ENCODE peak calls at places on chromosomes 3 and 15, in seven cellular contexts. C is cardiac muscle cell, R is OCI-LY7, S is adrenal gland, A is mammary epithelial cell, V is left ventricle myocardium inferior, N is colonic mucosa. Y is an unnamed sample.

GRCh38 chr3:52265387-52265786 is 13.1 kb downstream of the WDR82 start:
- DNase-seq in C (no peak), R (no peak), S (no peak), A (no peak), V (no peak), N (no peak), Y (peak; percentile 23)

GRCh38 chr3:123151251-123151705 is 50.5 kb upstream of the SEC22A start:
- DNase-seq in C (no peak), R (no peak), S (peak; percentile 68), A (no peak), V (no peak), N (peak; percentile 12), Y (no peak)

GRCh38 chr3:147797095-147797494 is 387.9 kb downstream of the ZIC1 start:
- DNase-seq in C (no peak), R (no peak), S (no peak), A (no peak), V (no peak), N (no peak), Y (no peak)

GRCh38 chr3:61725851-61726333 is 164.5 kb downstream of the PTPRG start:
- DNase-seq in C (peak; percentile 76), R (no peak), S (peak; percentile 53), A (peak; percentile 17), V (no peak), N (no peak), Y (peak; percentile 40)

GRCh38 chr3:56613016-56613415 is 56.0 kb downstream of the CCDC66 start:
- DNase-seq in C (no peak), R (no peak), S (no peak), A (no peak), V (no peak), N (no peak), Y (no peak)

GRCh38 chr3:127390365-127391025 is 102.6 kb upstream of the PRR20G start:
- DNase-seq in C (no peak), R (no peak), S (no peak), A (no peak), V (peak; percentile 5), N (no peak), Y (no peak)

GRCh38 chr15:51649659-51650521 is 27.3 kb upstream of the DMXL2 start:
- DNase-seq in C (peak; percentile 73), R (peak; percentile 66), S (peak; percentile 59), A (peak; percentile 59), V (no peak), N (peak; percentile 59), Y (peak; percentile 77)

GRCh38 chr3:62873672-62874397 is 1.4 kb downstream of the CADPS start:
- DNase-seq in C (peak; percentile 89), R (peak; percentile 92), S (peak; percentile 8), A (no peak), V (peak; percentile 58), N (peak; percentile 67), Y (no peak)

GRCh38 chr3:118970819-118971218 is 63.8 kb downstream of the IGSF11 start:
- DNase-seq in C (no peak), R (no peak), S (no peak), A (no peak), V (no peak), N (no peak), Y (no peak)

GRCh38 chr3:127485396-127486170 is 105.0 kb downstream of the TPRA1 start:
- DNase-seq in C (no peak), R (no peak), S (no peak), A (no peak), V (no peak), N (peak; percentile 9), Y (no peak)

GRCh38 chr3:141326626-141327025 is 41.7 kb upstream of the ZBTB38 start:
- DNase-seq in C (no peak), R (no peak), S (no peak), A (no peak), V (no peak), N (no peak), Y (no peak)

GRCh38 chr3:27746838-27747237 is 24.7 kb upstream of the EOMES start:
- DNase-seq in C (no peak), R (no peak), S (no peak), A (no peak), V (no peak), N (no peak), Y (no peak)
- TF ChIP-seq CTCF in C (no peak), R (no peak), S (no peak), A (no peak), V (no peak), N (no peak), Y (no peak)

GRCh38 chr3:160677459-160677901 is 520 bp downstream of the ARL14 start:
- DNase-seq in C (no peak), R (no peak), S (no peak), A (peak; percentile 30), V (no peak), N (peak; percentile 36), Y (peak; percentile 39)
- H3K4me3 ChIP-seq in C (no peak overlapping the region), R (no peak overlapping the region), S (no peak overlapping the region), A (no peak overlapping the region), V (no peak overlapping the region), N (peak overlapping the region; percentile 42), Y (no peak overlapping the region)

GRCh38 chr3:39189150-39189510 is 3.3 kb downstream of the XIRP1 start:
- DNase-seq in C (no peak), R (no peak), S (no peak), A (no peak), V (no peak), N (no peak), Y (no peak)
- H3K36me3 ChIP-seq in C (peaks cover 52% of the 10 kb centered on the region), R (no peaks in the 10 kb centered on the region), S (no peaks in the 10 kb centered on the region), A (no peaks in the 10 kb centered on the region), V (peaks cover 38% of the 10 kb centered on the region), N (no peaks in the 10 kb centered on the region), Y (no peaks in the 10 kb centered on the region)

GRCh38 chr3:25441234-25441856 is 13.3 kb downstream of the RARB start:
- DNase-seq in C (no peak), R (peak; percentile 36), S (no peak), A (no peak), V (no peak), N (peak; percentile 30), Y (no peak)
- TF ChIP-seq CTCF in C (peak; percentile 68), R (peak; percentile 98), S (peak; percentile 22), A (peak; percentile 68), V (peak; percentile 60), N (peak; percentile 39), Y (peak; percentile 68)

GRCh38 chr3:181710581-181711255 is 1.0 kb upstream of the SOX2 start:
- DNase-seq in C (no peak), R (no peak), S (no peak), A (no peak), V (no peak), N (no peak), Y (no peak)
- H3K4me3 ChIP-seq in C (peak overlapping the region; percentile 30), R (peak overlapping the region; percentile 91), S (no peak overlapping the region), A (no peak overlapping the region), V (peak overlapping the region; percentile 54), N (no peak overlapping the region), Y (peak overlapping the region; percentile 85)

DNA sequence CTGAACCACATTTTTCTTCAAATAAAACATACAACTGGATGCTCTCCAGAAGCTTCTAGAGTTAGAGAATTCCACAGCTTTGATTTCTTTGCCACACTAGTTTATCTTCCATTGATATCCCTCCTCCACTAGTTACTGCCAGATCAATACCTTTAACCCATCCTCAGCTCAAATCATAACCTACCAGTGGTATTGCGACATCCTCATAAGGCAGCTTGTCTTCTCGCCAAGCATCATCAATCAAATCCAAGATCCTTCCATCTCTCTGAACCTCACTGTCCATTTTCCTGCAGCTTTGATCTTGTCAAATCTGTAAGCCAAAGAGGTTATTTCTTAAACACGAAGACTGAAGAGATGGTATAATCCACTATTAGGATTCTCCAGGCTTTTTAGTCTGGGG is 3.2 kb downstream of the ANAPC13 start:
- DNase-seq in C (no peak), R (no peak), S (no peak), A (no peak), V (no peak), N (no peak), Y (no peak)
- H3K36me3 ChIP-seq in C (peaks cover 25% of the 10 kb centered on the region), R (peaks cover 68% of the 10 kb centered on the region), S (peaks cover 40% of the 10 kb centered on the region), A (peaks cover 35% of the 10 kb centered on the region), V (peaks cover 37% of the 10 kb centered on the region), N (peaks cover 11% of the 10 kb centered on the region), Y (peaks cover 19% of the 10 kb centered on the region)

GRCh38 chr15:45863881-45864580 is 229.2 kb downstream of the SQOR start:
- DNase-seq in C (no peak), R (no peak), S (no peak), A (peak; percentile 71), V (no peak), N (no peak), Y (peak; percentile 83)
- TF ChIP-seq CTCF in C (no peak), R (no peak), S (no peak), A (no peak), V (no peak), N (no peak), Y (no peak)

DNA sequence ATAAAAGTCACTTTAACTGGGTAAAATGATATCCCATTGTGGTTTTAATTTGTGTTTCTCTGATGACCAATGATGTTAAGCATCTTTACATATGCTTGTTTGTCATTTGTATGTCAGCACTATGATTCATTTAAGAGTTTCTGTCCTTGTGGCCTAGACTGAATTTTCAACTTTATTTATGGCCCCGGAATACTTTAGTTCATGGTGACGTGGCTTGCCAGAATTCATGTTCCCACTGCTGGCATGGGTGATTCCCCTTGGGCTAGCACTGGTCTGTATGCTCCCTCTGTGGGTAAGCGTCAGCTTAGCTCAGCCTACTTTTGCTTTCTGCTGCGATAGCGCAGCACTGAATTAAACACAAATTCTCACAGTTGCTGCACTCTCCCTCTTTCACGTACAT is 436.3 kb upstream of the SGO1 start:
- DNase-seq in C (no peak), R (no peak), S (no peak), A (peak; percentile 3), V (no peak), N (no peak), Y (peak; percentile 18)
- H3K4me3 ChIP-seq in C (no peak overlapping the region), R (no peak overlapping the region), S (no peak overlapping the region), A (no peak overlapping the region), V (no peak overlapping the region), N (no peak overlapping the region), Y (no peak overlapping the region)

GRCh38 chr3:16346413-16347081 is 81.5 kb downstream of the OXNAD1 start:
- DNase-seq in C (no peak), R (no peak), S (no peak), A (no peak), V (no peak), N (no peak), Y (no peak)
- H3K36me3 ChIP-seq in C (no peaks in the 10 kb centered on the region), R (peaks cover 98% of the 10 kb centered on the region), S (no peaks in the 10 kb centered on the region), A (no peaks in the 10 kb centered on the region), V (peaks cover 41% of the 10 kb centered on the region), N (no peaks in the 10 kb centered on the region), Y (peaks cover 3% of the 10 kb centered on the region)

Y was measured in bronchial epithelial cell.